ENCODE peak calls at places on chromosome 21, in six cellular contexts. G is spleen; H is CD8-positive, alpha-beta T cell; B is glutamatergic neuron; M is heart right ventricle; V is thyroid gland. E is an unnamed sample.

GRCh38 chr21:35932232-35932911 is 128.0 kb downstream of the SETD4 start:
- DNase-seq in B (no peak), M (peak), G (peak), H (no peak), V (peak), E (peak)

GRCh38 chr21:41706678-41707077 is 60.2 kb downstream of the RIPK4 start:
- DNase-seq in V (peak), M (no peak), G (no peak), B (no peak), H (no peak), E (no peak)

GRCh38 chr21:46118305-46118870 is 20.5 kb downstream of the COL6A2 start:
- DNase-seq in V (no peak), B (no peak), M (no peak), G (peak), H (no peak), E (peak)

GRCh38 chr21:35138665-35139381 is 89.7 kb upstream of the RUNX1 start:
- DNase-seq in M (no peak), H (no peak), G (no peak), B (no peak), V (no peak), E (peak)

GRCh38 chr21:16124397-16125130 is 394.8 kb downstream of the USP25 start:
- DNase-seq in V (peak), B (no peak), M (no peak), H (no peak), G (no peak), E (no peak)

GRCh38 chr21:42006765-42007164 is 3.4 kb downstream of the ZBTB21 start:
- DNase-seq in B (no peak), V (no peak), H (no peak), M (no peak), G (no peak), E (no peak)

GRCh38 chr21:30408782-30409494 is 13.1 kb downstream of the KRTAP13-1 start:
- DNase-seq in V (peak), B (peak), G (no peak), H (no peak), M (peak), E (no peak)

GRCh38 chr21:37281579-37281978 is 14.4 kb upstream of the VPS26C start:
- DNase-seq in H (no peak), M (no peak), B (no peak), G (no peak), V (no peak), E (no peak)

GRCh38 chr21:14414932-14415508 is 32.1 kb upstream of the HSPA13 start:
- DNase-seq in M (no peak), V (no peak), H (no peak), B (no peak), G (no peak), E (no peak)

GRCh38 chr21:14454642-14455009 is 71.7 kb upstream of the HSPA13 start:
- DNase-seq in B (no peak), M (no peak), H (no peak), V (no peak), G (no peak), E (no peak)

GRCh38 chr21:41780337-41781046 is 13.6 kb upstream of the RIPK4 start:
- DNase-seq in B (no peak), G (no peak), M (no peak), H (no peak), V (no peak), E (no peak)

GRCh38 chr21:41477641-41478318 is 30.2 kb downstream of the TMPRSS2 start:
- DNase-seq in V (peak), G (peak), H (no peak), M (no peak), B (no peak), E (no peak)

GRCh38 chr21:36156815-36157670 is at the start of gene DOP1B:
- DNase-seq in B (peak), G (no peak), V (no peak), H (peak), M (no peak), E (peak)

GRCh38 chr21:28641731-28642130 is 350.9 kb downstream of the LTN1 start:
- DNase-seq in M (no peak), G (no peak), V (no peak), B (no peak), H (no peak), E (no peak)

GRCh38 chr21:18387994-18388393 is 15.6 kb downstream of the TMPRSS15 start:
- DNase-seq in B (no peak), H (no peak), V (no peak), M (no peak), G (no peak), E (no peak)

GRCh38 chr21:35096959-35097358 is 47.9 kb upstream of the RUNX1 start:
- DNase-seq in B (no peak), G (no peak), M (no peak), V (no peak), H (no peak), E (no peak)

GRCh38 chr21:16358021-16358420 is 628.2 kb downstream of the USP25 start:
- DNase-seq in B (no peak), H (no peak), V (no peak), G (no peak), M (no peak), E (no peak)

GRCh38 chr21:46115441-46116188 is 17.7 kb downstream of the COL6A2 start:
- DNase-seq in B (no peak), V (no peak), G (peak), H (no peak), M (peak), E (peak)

GRCh38 chr21:26126168-26126553 is 44.4 kb downstream of the APP start:
- DNase-seq in B (no peak), G (no peak), V (no peak), H (no peak), M (no peak), E (no peak)

GRCh38 chr21:46448108-46448507 is 10.6 kb upstream of the DIP2A start:
- DNase-seq in M (no peak), V (no peak), H (no peak), G (no peak), B (no peak), E (no peak)

GRCh38 chr21:28485301-28486022 is 507.2 kb downstream of the LTN1 start:
- DNase-seq in B (no peak), V (no peak), M (no peak), G (no peak), H (no peak), E (no peak)

GRCh38 chr21:42609806-42610205 is 43.6 kb upstream of the PDE9A start:
- DNase-seq in M (no peak), V (no peak), G (no peak), B (no peak), H (no peak), E (no peak)

GRCh38 chr21:39726133-39726532 is 18.9 kb upstream of the IGSF5 start:
- DNase-seq in G (no peak), M (no peak), V (no peak), B (no peak), H (no peak), E (no peak)
- TF ChIP-seq CTCF in G (no peak), M (no peak), V (no peak), B (no peak), H (no peak), E (no peak)

GRCh38 chr21:33856893-33857527 is 58.6 kb downstream of the ATP5PO start:
- DNase-seq in V (no peak), G (no peak), B (no peak), M (no peak), H (no peak), E (no peak)

GRCh38 chr21:33854604-33855003 is 61.0 kb downstream of the ATP5PO start:
- DNase-seq in M (no peak), B (no peak), G (no peak), H (no peak), V (no peak), E (no peak)

GRCh38 chr21:33852495-33852894 is 63.1 kb downstream of the ATP5PO start:
- DNase-seq in V (no peak), G (no peak), B (no peak), M (no peak), H (no peak), E (no peak)

GRCh38 chr21:33857846-33858671 is 57.5 kb downstream of the ATP5PO start:
- DNase-seq in H (no peak), V (no peak), B (no peak), M (no peak), G (no peak), E (no peak)

GRCh38 chr21:33855190-33855589 is 60.4 kb downstream of the ATP5PO start:
- DNase-seq in H (no peak), G (no peak), B (no peak), V (no peak), M (no peak), E (no peak)
- TF ChIP-seq CTCF in H (no peak), G (no peak), B (no peak), V (no peak), M (peak), E (no peak)

GRCh38 chr21:31872452-31873274 is at the start of gene HUNK:
- DNase-seq in H (no peak), M (peak), G (peak), V (peak), B (peak), E (no peak)
- TF ChIP-seq CTCF in H (no peak), M (no peak), G (no peak), V (no peak), B (no peak), E (no peak)

DNA sequence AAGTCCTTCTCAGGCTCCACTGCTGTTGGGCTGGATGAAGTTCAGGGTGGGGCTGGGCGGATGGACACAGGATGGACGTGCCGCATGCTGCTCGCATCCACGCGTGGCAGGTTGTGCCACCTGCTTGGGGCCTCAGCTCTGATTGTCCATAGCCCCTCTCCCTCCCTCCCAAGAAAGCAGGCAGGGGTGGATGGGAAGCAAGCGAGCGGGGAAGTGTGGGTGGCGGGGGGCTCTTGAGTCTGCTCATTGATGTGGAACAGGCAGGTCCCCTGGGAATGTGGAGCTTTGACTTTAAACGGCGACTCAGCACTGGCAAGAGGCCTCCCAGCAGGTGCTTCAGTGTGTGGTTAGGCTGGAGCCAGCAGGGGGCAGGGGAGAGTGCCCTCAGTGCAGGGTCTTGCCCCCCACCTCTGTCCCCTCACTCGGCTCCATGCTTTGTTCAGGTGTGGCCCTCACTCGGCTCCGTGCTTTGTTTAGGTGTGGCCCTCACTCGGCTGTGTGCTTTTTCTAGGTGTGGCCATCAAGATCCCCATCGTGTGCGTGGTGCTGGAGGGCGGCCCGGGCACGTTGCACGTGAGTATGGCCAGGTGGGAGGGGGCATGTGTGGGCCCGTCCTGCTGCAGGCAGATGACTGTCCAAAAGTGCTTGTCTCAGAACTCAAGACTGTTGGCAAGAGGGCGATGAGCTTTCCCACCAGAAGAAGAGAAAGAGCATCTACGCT is 23.9 kb downstream of the TRPM2 start:
- DNase-seq in M (no peak), V (no peak), H (no peak), G (no peak), B (no peak), E (peak)
- TF ChIP-seq CTCF in M (no peak), V (no peak), H (no peak), G (no peak), B (no peak), E (no peak)

GRCh38 chr21:40386301-40386911 is 460.6 kb downstream of the DSCAM start:
- DNase-seq in H (no peak), M (peak), V (peak), B (peak), G (peak), E (no peak)
- TF ChIP-seq CTCF in H (peak), M (peak), V (peak), B (peak), G (peak), E (peak)

GRCh38 chr21:24759348-24760118 is 847.7 kb downstream of the MRPL39 start:
- DNase-seq in H (no peak), V (no peak), B (no peak), M (no peak), G (no peak), E (peak)
- TF ChIP-seq CTCF in H (no peak), V (no peak), B (no peak), M (no peak), G (no peak), E (no peak)

GRCh38 chr21:44267655-44268142 is 6.0 kb upstream of the DNMT3L start:
- DNase-seq in V (no peak), M (no peak), G (peak), B (peak), H (no peak), E (peak)
- TF ChIP-seq CTCF in V (no peak), M (peak), G (no peak), B (no peak), H (peak), E (peak)

DNA sequence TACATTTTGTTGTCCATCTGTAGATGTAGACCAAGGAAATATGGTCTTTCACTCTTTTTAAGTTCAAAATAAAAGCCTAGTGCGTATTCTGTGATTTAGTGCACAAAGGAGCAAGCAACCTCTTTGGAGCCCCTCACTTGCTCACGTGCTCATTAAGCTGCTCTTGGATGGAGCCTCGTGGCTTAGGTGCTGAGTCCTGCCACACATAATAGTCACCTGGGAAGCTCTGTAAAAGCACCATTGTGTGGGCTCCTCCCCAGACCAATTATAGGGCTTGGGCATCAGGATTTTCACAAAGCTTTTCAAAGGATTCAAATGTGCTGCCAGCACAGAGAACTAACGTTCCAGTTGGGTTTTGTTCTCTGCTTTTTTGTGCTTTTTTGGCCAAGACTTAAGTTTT is 85.0 kb downstream of the PCP4 start:
- DNase-seq in V (no peak), B (no peak), M (no peak), G (no peak), H (no peak), E (no peak)
- TF ChIP-seq CTCF in V (no peak), B (no peak), M (no peak), G (no peak), H (no peak), E (no peak)

DNA sequence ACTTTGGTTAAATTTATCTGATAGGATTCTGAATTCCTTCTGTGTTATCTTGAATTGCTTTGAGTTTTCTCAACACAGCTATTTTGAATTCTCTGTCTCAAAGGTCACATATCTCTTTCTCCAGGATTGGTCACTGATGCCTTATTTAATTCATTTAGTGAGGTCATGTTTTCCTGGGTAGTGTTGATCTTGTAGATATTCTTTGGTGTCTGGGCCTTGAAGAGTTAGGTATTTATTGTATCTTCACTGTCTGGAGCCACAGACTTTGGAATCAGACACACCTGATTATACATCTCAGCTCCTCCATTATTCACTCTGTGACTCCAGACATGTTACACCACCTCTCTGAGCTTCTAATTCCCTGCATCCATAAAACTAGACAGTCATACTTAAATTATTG is 34.2 kb upstream of the ETS2 start:
- DNase-seq in H (no peak), G (no peak), V (no peak), M (no peak), B (no peak), E (no peak)
- TF ChIP-seq CTCF in H (no peak), G (no peak), V (no peak), M (no peak), B (no peak), E (no peak)